ENCODE peak calls at places on chromosomes 7 and 10, in eight cellular contexts. O, M, A, W, V, X, J and K are unnamed samples. For H3K9me3, the result is how much of the 10 kb centered on the place peaks cover.

GRCh38 chr10:84825330-84825729 is 496.9 kb downstream of the CCSER2 start:
- DNase-seq in O (no peak), M (no peak), A (no peak), W (peak), V (no peak), X (peak), J (no peak), K (no peak)

GRCh38 chr7:148419856-148420508 is 170.6 kb upstream of the C7orf33 start:
- DNase-seq in O (no peak), M (no peak), A (no peak), W (no peak), V (no peak), X (no peak), J (no peak), K (no peak)

GRCh38 chr7:100705753-100706671 is at the start of gene POP7:
- DNase-seq in O (peak), M (peak), A (peak), W (peak), V (peak), X (peak), J (peak), K (peak)

GRCh38 chr10:34861293-34862004 is 46.4 kb upstream of the PARD3 start:
- DNase-seq in O (peak), M (peak), A (no peak), W (peak), V (peak), X (no peak), J (no peak), K (no peak)

GRCh38 chr10:42953684-42954674 is 122.9 kb upstream of the RET start:
- DNase-seq in O (peak), M (peak), A (no peak), W (no peak), V (no peak), X (no peak), J (peak), K (no peak)

GRCh38 chr7:131364767-131365344 is 37.2 kb downstream of the MKLN1 start:
- DNase-seq in O (no peak), M (no peak), A (no peak), W (no peak), V (no peak), X (no peak), J (no peak), K (no peak)

GRCh38 chr10:47012214-47012613 is 101.0 kb downstream of the PTPN20 start:
- DNase-seq in O (no peak), M (no peak), A (no peak), W (no peak), V (no peak), X (no peak), J (no peak), K (no peak)

GRCh38 chr10:61935085-61935484 is 33.6 kb downstream of the ARID5B start:
- DNase-seq in O (no peak), M (no peak), A (no peak), W (no peak), V (no peak), X (no peak), J (no peak), K (no peak)

GRCh38 chr10:97358349-97358748 is 23.8 kb upstream of the FRAT2 start:
- DNase-seq in O (no peak), M (no peak), A (no peak), W (no peak), V (no peak), X (no peak), J (no peak), K (no peak)

GRCh38 chr10:72027498-72027897 is 60.9 kb downstream of the SPOCK2 start:
- DNase-seq in O (no peak), M (no peak), A (no peak), W (peak), V (peak), X (no peak), J (no peak), K (no peak)

GRCh38 chr10:20406607-20407188 is 490.4 kb downstream of the NEBL start:
- DNase-seq in O (no peak), M (no peak), A (no peak), W (no peak), V (no peak), X (no peak), J (peak), K (no peak)

DNA sequence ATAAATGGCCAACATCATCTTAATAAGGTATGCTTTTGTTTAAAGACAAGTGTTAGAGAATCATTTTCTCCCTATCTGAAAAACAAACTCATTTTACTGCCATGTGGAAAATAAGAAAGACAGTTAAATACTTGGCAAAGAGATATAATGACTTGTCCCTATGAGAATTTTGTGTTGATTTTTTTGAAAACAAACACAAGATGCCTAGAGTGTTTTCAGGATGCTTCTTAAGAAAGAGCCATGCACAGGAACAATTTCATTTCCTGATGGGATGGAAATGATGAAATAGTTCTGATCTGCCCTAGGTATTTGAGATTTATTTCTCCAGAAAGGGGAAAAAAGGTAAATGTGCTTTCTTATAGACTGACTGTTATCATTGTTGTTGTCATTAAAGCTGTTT is 237.5 kb upstream of the GNAI1 start:
- DNase-seq in O (no peak), M (no peak), A (no peak), W (no peak), V (no peak), X (no peak), J (no peak), K (no peak)
- H3K9me3 ChIP-seq in O (under half), M (under half), A (under half), W (under half), V (under half), X (under half), J (under half), K (under half)

DNA sequence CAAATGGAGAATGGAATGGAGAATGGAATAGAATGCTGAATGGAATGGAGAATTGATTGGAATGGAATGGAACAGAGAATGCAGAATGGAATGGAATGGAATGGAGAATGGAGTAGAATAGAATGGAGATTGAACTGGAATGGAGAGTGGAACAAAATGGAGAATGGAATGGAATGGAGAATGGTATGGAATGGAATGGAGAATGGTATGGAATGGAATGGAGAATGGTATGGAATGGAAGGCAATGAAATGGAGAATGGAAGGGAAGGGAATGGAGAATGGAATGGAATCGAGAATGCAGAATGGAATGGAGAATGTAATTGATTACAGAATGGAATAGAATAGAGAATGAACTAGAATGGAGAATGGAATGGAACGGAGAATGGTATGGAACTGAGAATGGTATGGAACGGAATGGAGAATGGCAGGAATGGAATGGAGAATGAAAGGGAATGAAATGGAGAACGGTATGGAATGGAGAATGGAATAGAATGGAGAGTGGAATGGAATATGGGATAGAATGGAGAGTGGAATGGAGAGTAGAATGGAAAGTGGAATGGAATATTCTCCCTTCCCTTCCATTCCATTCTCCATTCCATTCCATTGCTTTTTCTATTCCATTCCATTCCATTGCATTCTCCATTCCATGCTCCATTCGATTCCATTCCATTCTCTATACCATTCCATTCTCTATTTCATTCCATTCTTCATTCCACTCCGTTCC is 88.2 kb downstream of the NSUN6 start:
- DNase-seq in O (no peak), M (no peak), A (no peak), W (no peak), V (no peak), X (no peak), J (no peak), K (no peak)
- H3K9me3 ChIP-seq in O (under half), M (under half), A (under half), W (under half), V (under half), X (under half), J (under half), K (under half)

GRCh38 chr7:29288534-29289091 is 94.0 kb downstream of the CHN2 start:
- DNase-seq in O (no peak), M (no peak), A (peak), W (no peak), V (no peak), X (no peak), J (no peak), K (no peak)

GRCh38 chr7:29292886-29293658 is 98.5 kb downstream of the CHN2 start:
- DNase-seq in O (no peak), M (no peak), A (no peak), W (no peak), V (no peak), X (no peak), J (no peak), K (no peak)

GRCh38 chr7:29290829-29291228 is 96.3 kb downstream of the CHN2 start:
- DNase-seq in O (no peak), M (no peak), A (no peak), W (no peak), V (no peak), X (no peak), J (no peak), K (no peak)

GRCh38 chr7:29289156-29290021 is 94.8 kb downstream of the CHN2 start:
- DNase-seq in O (peak), M (no peak), A (peak), W (no peak), V (no peak), X (no peak), J (no peak), K (peak)

GRCh38 chr7:29291723-29292591 is 97.4 kb downstream of the CHN2 start:
- DNase-seq in O (no peak), M (no peak), A (no peak), W (peak), V (no peak), X (no peak), J (no peak), K (no peak)
- H3K9me3 ChIP-seq in O (under half), M (under half), A (under half), W (under half), V (under half), X (under half), J (under half), K (under half)

GRCh38 chr7:18940577-18941134 is 176.8 kb downstream of the TWIST1 start:
- DNase-seq in O (no peak), M (no peak), A (no peak), W (no peak), V (no peak), X (no peak), J (no peak), K (no peak)
- H3K9me3 ChIP-seq in O (under half), M (under half), A (under half), W (under half), V (under half), X (under half), J (under half), K (under half)